ENCODE peak calls at places on chromosomes 7 and 10, in six cellular contexts. V is PC-9, O is left lung, F is right atrium auricular region, P is cardiac muscle cell, W is mucosa of descending colon. B is an unnamed sample. For H3K4me1 and H3K36me3, the result is how much of the 10 kb centered on the place peaks cover.

GRCh38 chr7:123498651-123499050 is 35.7 kb downstream of the IQUB start:
- DNase-seq in V (no peak), O (no peak), F (no peak), P (peak), W (no peak), B (no peak)

GRCh38 chr7:95427123-95427522 is 7.7 kb downstream of the PON2 start:
- DNase-seq in V (no peak), O (no peak), F (no peak), P (no peak), W (no peak), B (no peak)

GRCh38 chr7:30761214-30762156 is 9.6 kb downstream of the INMT start:
- DNase-seq in V (no peak), O (no peak), F (no peak), P (peak), W (no peak), B (no peak)

GRCh38 chr7:52080493-52080892 is 763.9 kb upstream of the COBL start:
- DNase-seq in V (peak), O (no peak), F (no peak), P (no peak), W (no peak), B (no peak)

GRCh38 chr10:110553905-110554304 is 13.6 kb upstream of the SMC3 start:
- DNase-seq in V (no peak), O (no peak), F (no peak), P (peak), W (no peak), B (no peak)

GRCh38 chr7:2819161-2819953 is 24.8 kb downstream of the GNA12 start:
- DNase-seq in V (peak), O (no peak), F (no peak), P (no peak), W (no peak), B (peak)

GRCh38 chr10:126917975-126918908 is 13.0 kb downstream of the DOCK1 start:
- DNase-seq in V (no peak), O (no peak), F (no peak), P (no peak), W (no peak), B (no peak)

GRCh38 chr7:28505014-28505413 is 92.7 kb downstream of the CREB5 start:
- DNase-seq in V (no peak), O (no peak), F (no peak), P (no peak), W (no peak), B (no peak)

GRCh38 chr10:68106656-68107055 is 2.6 kb upstream of the MYPN start:
- DNase-seq in V (no peak), O (no peak), F (no peak), P (peak), W (no peak), B (peak)

GRCh38 chr7:143238289-143238995 is 16.6 kb downstream of the TAS2R40 start:
- DNase-seq in V (no peak), O (no peak), F (no peak), P (no peak), W (no peak), B (no peak)

GRCh38 chr10:470339-471003 is 219.0 kb downstream of the DIP2C start:
- DNase-seq in V (no peak), O (no peak), F (no peak), P (no peak), W (no peak), B (no peak)

GRCh38 chr10:34967411-34967880 is 122.7 kb downstream of the CUL2 start:
- DNase-seq in V (no peak), O (no peak), F (no peak), P (peak), W (no peak), B (no peak)

GRCh38 chr10:60913091-60913490 is 30.9 kb downstream of the RHOBTB1 start:
- DNase-seq in V (no peak), O (no peak), F (no peak), P (no peak), W (no peak), B (no peak)

GRCh38 chr10:113523071-113523470 is 29.8 kb upstream of the HABP2 start:
- DNase-seq in V (no peak), O (no peak), F (no peak), P (peak), W (no peak), B (no peak)

GRCh38 chr10:125064681-125065492 is 95.5 kb downstream of the CTBP2 start:
- DNase-seq in V (peak), O (no peak), F (no peak), P (peak), W (no peak), B (peak)

DNA sequence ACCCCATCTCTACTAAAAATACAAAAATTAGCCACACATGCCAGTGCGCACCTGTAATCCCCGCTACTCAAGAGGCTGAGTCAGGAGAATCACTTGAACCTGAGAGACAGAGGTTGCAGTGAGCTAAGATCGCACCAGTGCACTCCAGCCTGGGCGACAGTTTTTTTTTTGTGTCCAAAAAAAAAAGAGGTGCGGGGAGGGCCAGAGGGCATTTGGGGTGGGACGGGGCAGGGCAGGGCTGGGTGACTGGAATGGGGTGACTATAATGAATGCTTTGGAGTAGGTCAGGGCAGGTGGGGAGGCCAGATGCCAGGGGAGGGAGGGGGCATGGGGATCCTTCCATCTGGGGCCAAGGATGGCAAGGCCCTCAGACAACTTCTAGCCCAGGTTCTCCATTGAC is 23.5 kb downstream of the GTF2IRD1 start:
- DNase-seq in V (peak), O (no peak), F (no peak), P (no peak), W (no peak), B (no peak)
- H3K4me1 ChIP-seq in V (half or more), O (half or more), F (under half), P (under half), W (under half), B (half or more)

DNA sequence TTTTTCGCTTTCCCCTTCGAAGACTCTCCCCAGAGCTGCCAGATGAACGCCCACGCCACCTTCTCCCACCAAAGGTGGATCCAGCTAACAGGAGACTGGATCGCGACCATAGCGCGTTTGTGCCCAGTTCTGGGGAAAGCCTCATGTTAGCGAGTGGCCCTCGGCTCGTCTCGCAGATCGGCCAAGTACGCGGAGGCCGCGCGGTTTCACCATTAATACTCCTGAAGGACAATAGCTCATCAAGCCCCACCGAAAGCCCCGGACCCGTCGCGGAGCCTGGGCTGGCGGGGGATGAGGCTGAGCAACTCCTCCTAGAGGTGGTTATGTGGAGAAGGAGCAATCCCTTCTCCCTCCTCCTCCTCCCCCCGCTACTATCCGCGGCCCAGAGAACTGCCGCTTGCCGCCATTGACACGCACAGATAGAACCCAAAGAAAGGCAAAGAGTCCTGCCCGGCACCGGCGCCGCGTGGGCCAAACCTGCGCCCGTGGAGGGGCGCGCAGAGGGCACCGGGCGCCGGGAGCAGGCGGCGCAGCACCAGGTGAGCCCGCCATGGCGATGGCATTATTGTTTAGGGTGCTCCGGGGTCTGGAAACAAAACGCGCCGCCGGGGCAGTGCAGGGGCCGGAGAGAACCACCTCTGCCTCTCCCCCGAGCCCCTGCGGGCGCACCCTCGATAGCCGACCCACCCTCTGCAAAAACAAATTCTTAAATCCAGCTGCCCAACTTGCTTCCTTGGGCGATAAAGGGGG is at the start of gene MACROH2A2:
- DNase-seq in V (no peak), O (peak), F (peak), P (peak), W (peak), B (peak)
- TF ChIP-seq CTCF in V (no peak), O (peak), F (peak), P (peak), W (no peak), B (peak)

DNA sequence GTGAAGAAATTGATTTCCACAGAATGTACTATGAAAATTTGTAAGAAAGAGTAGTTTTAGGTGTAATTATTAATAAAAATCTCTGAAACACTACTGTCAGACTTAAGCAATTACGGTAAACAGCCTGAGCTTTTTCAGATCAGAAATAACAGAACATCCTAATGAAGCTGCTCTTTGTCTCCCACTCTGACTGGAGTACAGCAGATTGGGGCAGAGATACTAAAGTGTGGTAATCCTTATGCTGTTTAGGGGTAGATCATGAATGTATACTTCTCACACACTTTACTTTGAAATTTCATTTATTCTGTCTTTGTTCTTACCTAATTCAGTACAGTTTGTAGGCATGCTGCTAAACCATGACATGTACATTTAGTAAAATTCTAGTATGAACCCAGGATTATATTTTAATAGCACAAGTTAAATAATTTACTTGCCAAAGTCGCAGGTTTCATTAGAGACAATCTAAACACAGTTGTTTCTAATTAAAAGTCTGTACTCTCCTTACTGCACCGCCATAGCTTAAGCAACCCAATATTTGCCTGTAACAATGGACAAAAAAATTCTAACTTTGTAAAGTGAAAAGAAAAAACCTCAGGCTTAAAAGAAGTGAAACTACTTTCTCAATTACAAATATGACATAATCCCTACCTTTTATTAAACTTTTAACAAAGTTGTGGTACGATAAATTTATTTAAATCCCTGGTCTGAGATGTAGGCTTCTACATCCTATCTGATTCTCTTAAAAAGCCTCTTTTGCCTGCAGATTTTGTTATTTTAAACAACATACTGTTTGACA is 88.8 kb downstream of the KMT2E start:
- DNase-seq in V (no peak), O (no peak), F (no peak), P (no peak), W (no peak), B (no peak)
- H3K36me3 ChIP-seq in V (under half), O (under half), F (half or more), P (half or more), W (under half), B (under half)

GRCh38 chr10:69389827-69390490 is 26.8 kb downstream of the TACR2 start:
- DNase-seq in V (peak), O (no peak), F (peak), P (peak), W (no peak), B (no peak)

GRCh38 chr10:69384320-69384719 is 32.4 kb downstream of the TACR2 start:
- DNase-seq in V (no peak), O (no peak), F (no peak), P (no peak), W (no peak), B (no peak)

GRCh38 chr10:69388488-69388887 is 28.2 kb downstream of the TACR2 start:
- DNase-seq in V (no peak), O (no peak), F (no peak), P (no peak), W (no peak), B (no peak)

GRCh38 chr10:69385454-69386350 is 31.0 kb downstream of the TACR2 start:
- DNase-seq in V (peak), O (no peak), F (no peak), P (no peak), W (no peak), B (peak)

GRCh38 chr10:69387500-69387899 is 29.2 kb downstream of the TACR2 start:
- DNase-seq in V (peak), O (no peak), F (no peak), P (no peak), W (no peak), B (no peak)
- H3K4me1 ChIP-seq in V (half or more), O (under half), F (under half), P (under half), W (under half), B (under half)

DNA sequence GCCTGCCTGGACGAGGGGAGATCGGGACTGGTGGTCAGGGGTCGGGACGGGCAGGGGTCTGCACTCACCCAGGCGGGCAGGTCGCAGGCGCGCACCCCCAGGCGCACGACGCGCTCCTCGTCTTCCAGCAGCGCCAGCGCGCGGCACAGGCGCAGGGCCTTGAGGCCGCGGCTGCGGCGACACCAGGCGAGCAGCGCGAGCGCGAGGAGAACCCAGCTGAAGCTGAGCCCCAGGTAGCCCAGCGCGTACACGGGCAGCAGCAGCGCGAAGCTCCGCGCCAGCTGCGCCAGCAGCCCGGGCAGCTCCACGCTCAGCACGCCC is 328 bp downstream of the ESYT2 start:
- DNase-seq in V (peak), O (peak), F (no peak), P (peak), W (no peak), B (peak)
- TF ChIP-seq CTCF in V (no peak), O (no peak), F (no peak), P (no peak), W (no peak), B (peak)

GRCh38 chr7:116588641-116589594 is 64.1 kb downstream of the CAV1 start:
- DNase-seq in V (no peak), O (no peak), F (no peak), P (peak), W (no peak), B (peak)
- H3K36me3 ChIP-seq in V (under half), O (under half), F (under half), P (under half), W (under half), B (under half)

GRCh38 chr7:24905996-24906770 is 73.8 kb downstream of the OSBPL3 start:
- DNase-seq in V (peak), O (no peak), F (no peak), P (no peak), W (no peak), B (peak)

GRCh38 chr7:24902276-24902675 is 77.7 kb downstream of the OSBPL3 start:
- DNase-seq in V (no peak), O (no peak), F (no peak), P (no peak), W (no peak), B (no peak)

GRCh38 chr7:24907311-24907886 is 72.6 kb downstream of the OSBPL3 start:
- DNase-seq in V (peak), O (no peak), F (no peak), P (peak), W (no peak), B (peak)

GRCh38 chr7:24899905-24900304 is 80.1 kb downstream of the OSBPL3 start:
- DNase-seq in V (no peak), O (no peak), F (no peak), P (no peak), W (no peak), B (no peak)

DNA sequence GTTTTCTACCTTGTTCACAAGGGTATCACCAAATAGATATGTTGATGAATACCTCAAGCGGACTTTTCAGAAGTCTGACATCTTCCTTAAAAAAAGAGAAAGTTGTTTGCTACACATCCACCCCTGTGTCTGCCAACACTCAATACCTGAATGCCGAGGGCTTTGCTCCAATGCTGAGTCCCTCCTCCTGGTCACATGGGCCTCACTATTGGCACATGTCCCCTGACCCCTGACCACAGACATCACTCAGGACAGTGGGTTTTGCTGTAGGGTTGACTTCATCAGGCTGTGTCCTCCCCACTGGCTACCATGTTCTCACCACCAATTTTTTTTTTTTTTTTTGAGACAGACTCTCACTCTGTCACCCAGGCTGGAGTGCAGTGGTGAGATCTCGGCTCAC is 76.4 kb downstream of the OSBPL3 start:
- DNase-seq in V (no peak), O (no peak), F (no peak), P (no peak), W (no peak), B (no peak)
- H3K4me1 ChIP-seq in V (half or more), O (under half), F (under half), P (under half), W (under half), B (half or more)